ENCODE peak calls at places on chromosome 1, in six cellular contexts. G is H9, T is IMR-90, A is neuronal stem cell, W is trophoblast cell, I is H1. E is an unnamed sample.

GRCh38 chr1:84442256-84442655 is 36.8 kb upstream of the RPF1 start:
- DNase-seq in G (no peak), T (peak; percentile 94), A (no peak), W (peak; percentile 87), I (no peak), E (peak; percentile 85)

GRCh38 chr1:33443067-33443704 is 12.3 kb upstream of the PHC2 start:
- DNase-seq in G (no peak), T (peak; percentile 60), A (no peak), W (no peak), I (no peak), E (peak; percentile 74)

GRCh38 chr1:176559474-176560390 is 96.8 kb downstream of the PAPPA2 start:
- DNase-seq in G (peak; percentile 68), T (peak; percentile 53), A (peak; percentile 80), W (peak; percentile 78), I (peak; percentile 70), E (peak; percentile 63)

GRCh38 chr1:12436817-12437599 is 181.0 kb downstream of the DHRS3 start:
- DNase-seq in G (no peak), T (peak; percentile 84), A (no peak), W (peak; percentile 36), I (no peak), E (peak; percentile 31)

GRCh38 chr1:62062087-62062486 is 132.6 kb upstream of the L1TD1 start:
- DNase-seq in G (no peak), T (no peak), A (no peak), W (no peak), I (no peak), E (no peak)

GRCh38 chr1:248804771-248805681 is 20.7 kb downstream of the SH3BP5L start:
- DNase-seq in G (no peak), T (no peak), A (no peak), W (no peak), I (no peak), E (no peak)

GRCh38 chr1:19209439-19209989 is 552 bp downstream of the UBR4 start:
- DNase-seq in G (no peak), T (peak; percentile 61), A (no peak), W (peak; percentile 46), I (no peak), E (peak; percentile 73)

GRCh38 chr1:201535046-201535777 is 3.7 kb upstream of the NAV1 start:
- DNase-seq in G (no peak), T (peak; percentile 68), A (no peak), W (no peak), I (no peak), E (peak; percentile 84)

GRCh38 chr1:71502026-71502425 is 421.2 kb upstream of the ZRANB2 start:
- DNase-seq in G (no peak), T (no peak), A (no peak), W (no peak), I (no peak), E (no peak)

GRCh38 chr1:150925080-150925479 is 1.1 kb upstream of the SETDB1 start:
- DNase-seq in G (peak; percentile 41), T (no peak), A (no peak), W (peak; percentile 57), I (no peak), E (no peak)
- H3K4ac ChIP-seq in G (no peak overlapping the region), T (no peak overlapping the region), A (no peak overlapping the region), W (no peak overlapping the region), I (no peak overlapping the region), E (no peak overlapping the region)

GRCh38 chr1:154776339-154776605 is 93.8 kb downstream of the KCNN3 start:
- DNase-seq in G (no peak), T (no peak), A (no peak), W (no peak), I (no peak), E (no peak)

GRCh38 chr1:154778944-154779343 is 91.1 kb downstream of the KCNN3 start:
- DNase-seq in G (no peak), T (no peak), A (no peak), W (no peak), I (no peak), E (no peak)

GRCh38 chr1:154778280-154778679 is 91.8 kb downstream of the KCNN3 start:
- DNase-seq in G (no peak), T (no peak), A (no peak), W (no peak), I (no peak), E (no peak)

GRCh38 chr1:154777151-154777550 is 92.9 kb downstream of the KCNN3 start:
- DNase-seq in G (no peak), T (no peak), A (no peak), W (no peak), I (no peak), E (no peak)

GRCh38 chr1:154779563-154780189 is 90.4 kb downstream of the KCNN3 start:
- DNase-seq in G (no peak), T (no peak), A (no peak), W (no peak), I (no peak), E (no peak)
- H4K91ac ChIP-seq in G (no peak overlapping the region), T (no peak overlapping the region), A (no peak overlapping the region), W (no peak overlapping the region), I (no peak overlapping the region), E (no peak overlapping the region)

GRCh38 chr1:116570358-116571214 is at the start of gene CD58:
- DNase-seq in G (peak; percentile 91), T (peak; percentile 63), A (peak; percentile 70), W (peak; percentile 84), I (peak; percentile 86), E (peak; percentile 85)
- H3K4ac ChIP-seq in G (no peak within 1 kb of the TSS), T (peak within 1 kb of the TSS; percentile 20), A (no peak within 1 kb of the TSS), W (peak within 1 kb of the TSS; percentile 81), I (peak within 1 kb of the TSS; percentile 35), E (peak within 1 kb of the TSS; percentile 57)

GRCh38 chr1:99557556-99558256 is 88.2 kb upstream of the PALMD start:
- DNase-seq in G (no peak), T (peak; percentile 92), A (no peak), W (no peak), I (no peak), E (peak; percentile 61)

GRCh38 chr1:99559166-99559565 is 86.7 kb upstream of the PALMD start:
- DNase-seq in G (no peak), T (no peak), A (no peak), W (no peak), I (no peak), E (no peak)

GRCh38 chr1:99561952-99562351 is 84.0 kb upstream of the PALMD start:
- DNase-seq in G (no peak), T (no peak), A (no peak), W (no peak), I (no peak), E (no peak)

GRCh38 chr1:99558539-99558938 is 87.4 kb upstream of the PALMD start:
- DNase-seq in G (no peak), T (peak; percentile 75), A (no peak), W (no peak), I (no peak), E (no peak)

GRCh38 chr1:99560192-99561040 is 85.5 kb upstream of the PALMD start:
- DNase-seq in G (no peak), T (no peak), A (no peak), W (peak; percentile 93), I (no peak), E (no peak)
- H4K91ac ChIP-seq in G (no peak overlapping the region), T (no peak overlapping the region), A (no peak overlapping the region), W (no peak overlapping the region), I (no peak overlapping the region), E (no peak overlapping the region)

GRCh38 chr1:26092422-26092821 is 19.2 kb upstream of the PDIK1L start:
- DNase-seq in G (no peak), T (no peak), A (no peak), W (peak; percentile 58), I (no peak), E (no peak)
- H3K4ac ChIP-seq in G (no peak overlapping the region), T (no peak overlapping the region), A (no peak overlapping the region), W (no peak overlapping the region), I (no peak overlapping the region), E (no peak overlapping the region)